ENCODE peak calls at places on chromosomes 3 and 15, in nine cellular contexts. G is thoracic aorta; B is RWPE2; D is suprapubic skin; N is psoas muscle; S is A549; R is CD8-positive, alpha-beta T cell; A is ovary; I is dorsolateral prefrontal cortex. E is an unnamed sample.

GRCh38 chr3:39485547-39485946 is 18.1 kb downstream of the MOBP start:
- DNase-seq in G (no peak), B (no peak), D (no peak), N (no peak), S (no peak), R (no peak), A (no peak), I (peak; percentile 74), E (no peak)

GRCh38 chr3:119352235-119352634 is 58.1 kb downstream of the ARHGAP31 start:
- DNase-seq in G (no peak), B (no peak), D (no peak), N (no peak), S (no peak), R (peak; percentile 28), A (no peak), I (no peak), E (no peak)

GRCh38 chr15:31236184-31237041 is 90.2 kb upstream of the KLF13 start:
- DNase-seq in G (peak; percentile 74), B (peak; percentile 84), D (peak; percentile 87), N (peak; percentile 67), S (peak; percentile 93), R (no peak), A (peak; percentile 80), I (peak; percentile 85), E (peak; percentile 91)

GRCh38 chr15:59536553-59536952 is 75.0 kb upstream of the GCNT3 start:
- DNase-seq in G (no peak), B (no peak), D (no peak), N (no peak), S (no peak), R (no peak), A (no peak), I (no peak), E (no peak)

GRCh38 chr3:39491733-39492350 is 24.4 kb downstream of the MOBP start:
- DNase-seq in G (no peak), B (no peak), D (no peak), N (no peak), S (no peak), R (no peak), A (no peak), I (no peak), E (no peak)

GRCh38 chr3:53130179-53131135 is at the start of gene RFT1:
- DNase-seq in G (peak; percentile 99), B (peak; percentile 97), D (peak; percentile 99), N (peak; percentile 99), S (peak; percentile 68), R (peak; percentile 99), A (peak; percentile 96), I (peak; percentile 99), E (peak; percentile 79)

GRCh38 chr15:88909956-88910831 is 3.0 kb downstream of the MFGE8 start:
- DNase-seq in G (no peak), B (no peak), D (no peak), N (peak; percentile 82), S (no peak), R (no peak), A (no peak), I (no peak), E (no peak)

GRCh38 chr3:112671930-112672715 is 31.2 kb upstream of the CCDC80 start:
- DNase-seq in G (no peak), B (no peak), D (no peak), N (no peak), S (no peak), R (no peak), A (no peak), I (no peak), E (peak; percentile 20)

GRCh38 chr15:100764778-100765457 is 114.7 kb upstream of the ALDH1A3 start:
- DNase-seq in G (no peak), B (peak; percentile 57), D (no peak), N (peak; percentile 39), S (no peak), R (no peak), A (no peak), I (no peak), E (no peak)

GRCh38 chr3:151766454-151766853 is 32.7 kb downstream of the AADACL2 start:
- DNase-seq in G (no peak), B (no peak), D (no peak), N (no peak), S (peak; percentile 76), R (no peak), A (no peak), I (no peak), E (no peak)

GRCh38 chr3:126867526-126868200 is 115.3 kb upstream of the PLXNA1 start:
- DNase-seq in G (no peak), B (no peak), D (no peak), N (no peak), S (no peak), R (no peak), A (no peak), I (no peak), E (no peak)

GRCh38 chr3:22117751-22118346 is 366.8 kb upstream of the ZNF385D start:
- DNase-seq in G (no peak), B (no peak), D (no peak), N (no peak), S (no peak), R (no peak), A (no peak), I (no peak), E (peak; percentile 3)

GRCh38 chr3:38404286-38404685 is 49.4 kb upstream of the ACVR2B start:
- DNase-seq in G (no peak), B (no peak), D (peak; percentile 70), N (peak; percentile 70), S (no peak), R (no peak), A (no peak), I (no peak), E (no peak)

GRCh38 chr3:119631529-119631928 is 28.9 kb downstream of the POPDC2 start:
- DNase-seq in G (no peak), B (no peak), D (no peak), N (no peak), S (no peak), R (no peak), A (no peak), I (no peak), E (no peak)

GRCh38 chr3:106172780-106173179 is 304.0 kb upstream of the CBLB start:
- DNase-seq in G (no peak), B (no peak), D (no peak), N (no peak), S (no peak), R (no peak), A (no peak), I (no peak), E (no peak)

GRCh38 chr3:47984089-47984759 is 32.0 kb downstream of the MAP4 start:
- DNase-seq in G (peak; percentile 31), B (no peak), D (no peak), N (no peak), S (no peak), R (no peak), A (no peak), I (peak; percentile 19), E (peak; percentile 10)

GRCh38 chr15:50751394-50751793 is 14.1 kb downstream of the SPPL2A start:
- DNase-seq in G (no peak), B (no peak), D (no peak), N (no peak), S (no peak), R (no peak), A (no peak), I (no peak), E (no peak)

GRCh38 chr15:44647036-44647435 is 16.4 kb downstream of the SPG11 start:
- DNase-seq in G (no peak), B (no peak), D (no peak), N (no peak), S (no peak), R (no peak), A (no peak), I (no peak), E (no peak)
- H3K27ac ChIP-seq in G (no peak overlapping the region), B (no peak overlapping the region), D (no peak overlapping the region), N (no peak overlapping the region), S (no peak overlapping the region), R (no peak overlapping the region), A (no peak overlapping the region), I (no peak overlapping the region), E (no peak overlapping the region)

DNA sequence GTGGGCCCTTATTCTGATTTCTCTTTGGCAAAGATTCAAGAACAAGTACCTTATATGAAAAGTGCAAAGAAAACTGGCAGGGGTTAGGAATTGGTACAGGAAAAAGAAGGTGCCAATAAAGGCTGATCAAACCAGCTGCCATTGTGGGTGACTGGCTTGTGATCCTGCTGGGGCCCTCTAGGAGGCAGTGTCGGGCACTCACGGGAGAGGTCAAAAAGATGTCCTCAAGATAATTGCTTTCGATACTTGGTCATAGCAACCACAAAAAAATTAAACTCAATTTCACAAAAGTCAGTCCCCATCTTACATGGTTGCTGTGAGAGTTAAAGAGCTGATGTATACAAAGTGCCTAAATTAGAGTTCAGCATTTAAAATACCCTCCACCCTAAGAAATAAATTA is 31.0 kb upstream of the CAV3 start:
- DNase-seq in G (no peak), B (no peak), D (no peak), N (no peak), S (no peak), R (no peak), A (no peak), I (no peak), E (no peak)
- TF ChIP-seq CTCF in G (no peak), B (peak; percentile 19), D (no peak), N (no peak), S (no peak), R (no peak), A (no peak), I (no peak), E (no peak)

DNA sequence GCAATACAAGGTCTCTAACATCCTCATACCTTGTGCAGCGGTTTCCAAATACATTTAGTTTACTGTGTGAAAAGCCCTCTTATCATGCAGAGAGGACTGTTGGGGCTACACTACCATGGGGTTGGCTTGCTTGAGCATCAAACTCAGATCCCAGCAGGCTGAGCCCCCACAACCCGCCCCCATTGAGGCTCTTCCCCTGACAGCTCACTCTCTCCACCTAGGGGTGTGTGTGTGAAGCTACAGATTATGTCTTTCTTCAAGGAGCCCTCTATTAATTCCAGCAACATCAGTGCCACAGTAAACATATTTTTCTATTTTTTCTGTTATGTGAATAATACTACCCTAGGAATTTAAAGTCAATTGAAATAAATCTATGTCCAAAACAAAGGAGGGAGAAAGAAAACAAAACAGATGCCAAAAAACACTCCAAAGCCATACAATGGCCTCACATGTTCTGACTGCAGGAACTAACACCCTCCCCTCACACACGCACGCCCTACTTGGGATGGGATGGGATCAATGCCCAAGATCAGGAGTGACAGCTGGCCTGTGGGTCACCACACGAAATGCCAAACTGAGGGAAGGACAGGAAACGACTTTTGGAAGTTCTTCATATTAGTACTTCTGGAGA is 14.7 kb downstream of the TM4SF4 start:
- DNase-seq in G (no peak), B (no peak), D (no peak), N (no peak), S (no peak), R (no peak), A (no peak), I (no peak), E (no peak)
- H3K27ac ChIP-seq in G (peak overlapping the region; percentile 28), B (no peak overlapping the region), D (no peak overlapping the region), N (no peak overlapping the region), S (peak overlapping the region; percentile 12), R (no peak overlapping the region), A (no peak overlapping the region), I (no peak overlapping the region), E (no peak overlapping the region)

DNA sequence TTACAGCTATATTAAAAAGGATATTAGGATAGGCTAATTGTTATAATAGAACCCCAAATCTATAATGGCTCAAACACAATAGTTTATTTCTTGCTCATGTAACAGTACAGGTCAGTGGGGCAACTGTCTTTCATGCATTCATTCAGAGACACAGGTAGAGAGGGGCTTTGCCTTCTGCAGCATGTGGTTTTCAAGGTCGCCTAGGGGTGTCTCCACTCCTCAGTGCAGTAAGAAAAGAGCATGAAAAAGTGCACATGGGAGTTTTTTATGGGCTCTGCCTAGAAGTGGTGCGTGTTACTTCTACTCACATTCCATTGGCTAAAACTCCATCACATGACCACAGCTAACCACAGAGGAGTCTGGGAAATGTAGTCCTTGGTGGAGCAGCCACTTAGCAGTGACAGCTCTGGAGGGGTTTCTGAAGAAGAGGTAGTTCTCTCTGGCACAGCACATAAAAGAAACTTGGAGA is 1.8 kb downstream of the ZBTB38 start:
- DNase-seq in G (peak; percentile 28), B (no peak), D (no peak), N (no peak), S (peak; percentile 69), R (peak; percentile 47), A (peak; percentile 66), I (peak; percentile 76), E (peak; percentile 69)
- TF ChIP-seq CTCF in G (peak; percentile 41), B (peak; percentile 34), D (no peak), N (peak; percentile 19), S (no peak), R (peak; percentile 62), A (peak; percentile 66), I (peak; percentile 57), E (no peak)